ENCODE peak calls at places on chromosomes 16 and 17, in seven cellular contexts. E is breast epithelium, L is H1, O is sigmoid colon, U is stomach, V is transverse colon, T is GM12892. Z is an unnamed sample.

GRCh38 chr16:30904114-30904780 is 7.8 kb downstream of the CTF1 start:
- DNase-seq in E (no peak), L (no peak), O (no peak), U (no peak), V (no peak), T (no peak), Z (no peak)

GRCh38 chr17:29292992-29293889 is 707 bp downstream of the NUFIP2 start:
- DNase-seq in E (peak), L (peak), O (peak), U (peak), V (peak), T (peak), Z (peak)

GRCh38 chr17:78692460-78693010 is 89.5 kb downstream of the CYTH1 start:
- DNase-seq in E (no peak), L (no peak), O (no peak), U (no peak), V (no peak), T (no peak), Z (no peak)

GRCh38 chr16:4664538-4665418 is 28.6 kb upstream of the NUDT16L1 start:
- DNase-seq in E (no peak), L (no peak), O (no peak), U (peak), V (peak), T (peak), Z (peak)

GRCh38 chr16:69410285-69410990 is 14.0 kb upstream of the CYB5B start:
- DNase-seq in E (no peak), L (no peak), O (no peak), U (no peak), V (no peak), T (no peak), Z (no peak)

GRCh38 chr17:38883592-38884526 is 14.0 kb downstream of the LASP1 start:
- DNase-seq in E (no peak), L (peak), O (no peak), U (no peak), V (no peak), T (no peak), Z (no peak)

GRCh38 chr16:46857261-46857962 is 26.4 kb upstream of the C16orf87 start:
- DNase-seq in E (no peak), L (no peak), O (no peak), U (no peak), V (no peak), T (no peak), Z (no peak)

GRCh38 chr16:81889896-81890634 is 111.0 kb downstream of the PLCG2 start:
- DNase-seq in E (no peak), L (peak), O (no peak), U (peak), V (peak), T (peak), Z (peak)

GRCh38 chr17:32349503-32349853 is 479 bp upstream of the ZNF207 start:
- DNase-seq in E (no peak), L (no peak), O (no peak), U (no peak), V (peak), T (peak), Z (no peak)

GRCh38 chr16:2154533-2155090 is 970 bp upstream of the TRAF7 start:
- DNase-seq in E (no peak), L (no peak), O (no peak), U (no peak), V (no peak), T (no peak), Z (no peak)

GRCh38 chr16:55479560-55480197 is 681 bp downstream of the MMP2 start:
- DNase-seq in E (no peak), L (no peak), O (no peak), U (no peak), V (no peak), T (no peak), Z (no peak)

GRCh38 chr16:89491238-89491869 is 993 bp upstream of the ANKRD11 start:
- DNase-seq in E (no peak), L (no peak), O (no peak), U (no peak), V (no peak), T (no peak), Z (no peak)

GRCh38 chr17:35749560-35750412 is 3.3 kb downstream of the GAS2L2 start:
- DNase-seq in E (no peak), L (no peak), O (no peak), U (peak), V (no peak), T (no peak), Z (no peak)

GRCh38 chr17:71902931-71903506 is 217.8 kb upstream of the SOX9 start:
- DNase-seq in E (no peak), L (no peak), O (no peak), U (no peak), V (no peak), T (no peak), Z (no peak)

GRCh38 chr17:48051278-48051677 is 3.1 kb downstream of the NFE2L1 start:
- DNase-seq in E (no peak), L (no peak), O (peak), U (no peak), V (no peak), T (no peak), Z (no peak)

GRCh38 chr17:64051153-64051552 is 30.7 kb upstream of the ICAM2 start:
- DNase-seq in E (no peak), L (no peak), O (peak), U (no peak), V (no peak), T (no peak), Z (no peak)

GRCh38 chr17:63476857-63477470 is at the start of gene ACE:
- DNase-seq in E (no peak), L (peak), O (no peak), U (peak), V (peak), T (no peak), Z (peak)

GRCh38 chr17:67672592-67672991 is 45.1 kb upstream of the NOL11 start:
- DNase-seq in E (no peak), L (no peak), O (no peak), U (no peak), V (peak), T (no peak), Z (no peak)

GRCh38 chr17:81866440-81867122 is 4.6 kb downstream of the ARHGDIA start:
- DNase-seq in E (no peak), L (no peak), O (no peak), U (no peak), V (no peak), T (no peak), Z (no peak)
- TF ChIP-seq POLR2AphosphoS5 in E (no peak), L (peak), O (no peak), U (peak), V (no peak), T (peak), Z (peak)

DNA sequence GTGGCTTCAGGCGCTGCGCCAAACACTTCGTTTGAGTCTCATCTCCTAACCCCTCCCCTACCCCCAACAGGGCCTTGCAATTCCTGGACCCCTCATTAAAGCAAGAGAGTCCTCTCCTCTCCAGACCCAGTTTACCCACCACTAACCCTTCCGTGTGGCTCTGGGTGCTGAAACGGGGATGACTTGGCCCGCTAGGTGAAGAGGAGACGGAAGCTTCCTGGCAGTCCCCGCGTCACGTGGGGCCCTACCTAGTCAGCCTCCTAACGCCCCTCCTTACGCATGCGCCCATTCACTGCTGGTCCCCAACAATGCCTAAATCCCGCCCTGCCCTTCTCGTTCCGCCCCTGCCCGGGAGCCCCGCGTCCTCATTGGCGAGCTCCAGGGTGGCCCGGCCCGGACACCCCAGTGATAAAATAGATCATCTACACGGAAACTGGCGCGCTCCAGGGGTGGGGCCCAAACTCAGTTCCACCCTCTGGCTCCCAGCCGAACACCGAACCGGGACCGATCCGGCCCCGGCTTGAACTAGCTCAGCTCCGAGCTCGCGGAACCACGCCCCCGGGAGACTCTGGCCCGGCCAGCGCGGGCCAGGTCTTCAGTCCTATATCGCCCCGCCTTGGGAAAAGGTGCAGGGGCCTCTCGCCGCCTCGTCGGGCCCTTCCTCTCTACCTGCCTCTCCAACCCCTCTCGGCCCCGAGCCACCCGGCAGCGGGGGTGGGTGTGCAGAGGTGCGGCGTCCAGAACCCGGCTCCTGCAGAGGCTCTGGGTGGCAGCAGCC is at the start of gene SLC16A13:
- DNase-seq in E (peak), L (peak), O (peak), U (peak), V (peak), T (peak), Z (peak)
- TF ChIP-seq POLR2A in E (peak), L (no peak), O (peak), U (no peak), V (peak), T (peak), Z (peak)

GRCh38 chr17:82051776-82052637 is at the start of the genes GPS1 and RFNG:
- DNase-seq in E (peak), L (peak), O (peak), U (peak), V (peak), T (peak), Z (peak)
- TF ChIP-seq POLR2AphosphoS5 in E (no peak), L (no peak), O (peak), U (peak), V (peak), T (no peak), Z (no peak)

GRCh38 chr16:23901178-23902131 is 65.7 kb downstream of the PRKCB start:
- DNase-seq in E (no peak), L (no peak), O (no peak), U (no peak), V (no peak), T (no peak), Z (no peak)
- TF ChIP-seq POLR2A in E (no peak), L (no peak), O (no peak), U (no peak), V (no peak), T (no peak), Z (no peak)

GRCh38 chr17:17567114-17567513 is 24.4 kb downstream of the PEMT start:
- DNase-seq in E (no peak), L (no peak), O (no peak), U (peak), V (no peak), T (no peak), Z (no peak)
- TF ChIP-seq POLR2AphosphoS5 in E (no peak), L (no peak), O (no peak), U (no peak), V (no peak), T (no peak), Z (no peak)

GRCh38 chr16:3364774-3365427 is 9.2 kb downstream of the OR2C1 start:
- DNase-seq in E (peak), L (no peak), O (peak), U (peak), V (peak), T (peak), Z (peak)
- TF ChIP-seq POLR2A in E (no peak), L (no peak), O (no peak), U (no peak), V (peak), T (no peak), Z (peak)

DNA sequence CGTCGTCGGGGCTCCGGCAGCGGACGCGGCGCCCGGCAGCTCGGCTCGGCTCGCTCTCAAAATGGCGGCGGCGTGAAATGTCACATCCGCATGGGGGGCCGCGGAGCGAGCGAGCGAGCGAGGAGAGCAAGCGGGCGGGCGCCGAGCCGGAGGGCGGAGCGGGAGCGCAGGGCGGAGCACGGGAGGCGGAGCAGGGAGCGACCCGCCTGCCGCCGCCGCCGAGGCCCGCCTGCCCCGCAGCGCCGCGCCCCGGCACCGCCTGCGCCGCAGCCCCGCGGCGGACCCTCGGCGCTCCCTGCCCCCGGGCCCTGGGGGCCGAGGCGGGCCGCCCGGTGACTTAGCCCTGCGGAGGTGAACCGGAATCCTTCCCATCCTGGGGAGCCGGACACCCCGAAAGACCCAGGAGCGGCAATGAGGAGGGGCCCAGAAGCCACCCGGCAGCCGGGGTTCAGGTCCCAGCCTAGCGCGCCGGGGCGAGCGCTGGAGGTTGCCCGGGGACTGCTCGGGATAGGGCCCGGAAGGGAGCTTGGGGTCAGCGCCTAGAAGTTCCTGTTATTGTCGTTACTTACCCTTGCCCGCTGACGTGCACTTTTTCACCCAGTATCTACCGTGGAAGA is at the start of gene USP7:
- DNase-seq in E (peak), L (peak), O (peak), U (peak), V (peak), T (peak), Z (peak)
- TF ChIP-seq POLR2AphosphoS5 in E (peak), L (no peak), O (peak), U (peak), V (peak), T (no peak), Z (no peak)

DNA sequence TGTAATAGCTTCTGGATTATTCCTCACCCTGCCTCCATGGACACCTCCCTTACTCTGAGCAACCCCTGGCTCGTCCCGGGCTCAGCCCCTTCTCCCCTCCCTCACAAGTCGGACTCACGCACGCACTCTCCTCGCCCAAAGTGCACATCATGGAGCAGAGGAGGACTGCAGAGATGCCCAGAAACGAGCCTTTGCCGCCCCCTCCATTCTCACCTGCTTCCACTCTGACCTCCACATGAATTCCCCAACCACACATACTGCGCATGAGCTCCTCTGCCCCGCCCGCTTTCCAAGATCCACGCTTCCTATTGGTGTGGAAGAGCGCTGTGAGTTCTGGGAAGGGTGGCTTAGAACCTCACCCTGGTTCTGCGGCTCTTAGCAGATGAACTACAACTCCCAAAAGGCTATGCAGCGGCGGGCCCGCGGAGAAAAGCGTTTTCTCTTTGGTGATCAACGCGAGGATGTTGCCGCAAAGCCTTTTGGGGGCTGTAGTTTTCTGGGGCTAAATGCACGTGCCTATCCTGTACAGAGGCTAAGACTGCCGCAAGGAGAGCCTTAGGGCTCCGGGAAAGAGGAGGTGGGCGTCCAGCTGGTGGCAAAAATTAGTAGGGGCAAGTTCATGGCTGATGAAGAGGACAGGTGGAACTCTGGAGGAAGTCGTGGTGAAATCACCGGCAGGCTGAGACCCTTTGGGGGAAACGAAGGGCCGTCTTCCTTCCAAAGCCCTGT is at the start of gene PHB1:
- DNase-seq in E (peak), L (peak), O (peak), U (peak), V (peak), T (peak), Z (peak)
- TF ChIP-seq POLR2A in E (no peak), L (no peak), O (no peak), U (no peak), V (peak), T (peak), Z (peak)